ENCODE peak calls at places on chromosomes 11 and 22, in eight cellular contexts. U, I, A, B, V, D, L and P are unnamed samples.

GRCh38 chr22:18000441-18001039 is 23.8 kb downstream of the MICAL3 start:
- DNase-seq in U (peak), I (peak), D (peak), A (no peak), L (peak), B (no peak), V (no peak), P (peak)

GRCh38 chr22:27420817-27421361 is 380.7 kb downstream of the MN1 start:
- DNase-seq in I (no peak), D (peak), B (peak), A (peak), L (no peak), V (no peak), U (no peak), P (no peak)

GRCh38 chr22:35258144-35258988 is 1.1 kb downstream of the HMGXB4 start:
- DNase-seq in L (peak), I (no peak), V (no peak), B (peak), D (peak), A (peak), U (peak), P (no peak)

GRCh38 chr11:134207538-134208239 is 16.1 kb downstream of the NCAPD3 start:
- DNase-seq in A (peak), B (peak), I (peak), V (no peak), D (peak), L (peak), U (peak), P (peak)

GRCh38 chr11:84819561-84819960 is 807.6 kb downstream of the DLG2 start:
- DNase-seq in V (no peak), D (no peak), B (no peak), L (no peak), A (peak), U (no peak), I (no peak), P (no peak)

GRCh38 chr11:2465201-2466068 is 20.6 kb downstream of the KCNQ1 start:
- DNase-seq in D (no peak), U (no peak), B (no peak), L (no peak), V (no peak), I (no peak), A (no peak), P (no peak)

GRCh38 chr11:12278766-12279671 is 98.4 kb upstream of the PARVA start:
- DNase-seq in D (no peak), A (no peak), L (no peak), B (no peak), U (no peak), V (no peak), I (no peak), P (no peak)

GRCh38 chr11:33437529-33437928 is 180.3 kb downstream of the HIPK3 start:
- DNase-seq in D (no peak), U (no peak), I (no peak), L (no peak), A (no peak), B (no peak), V (no peak), P (no peak)

GRCh38 chr11:115324569-115325432 is 179.4 kb downstream of the CADM1 start:
- DNase-seq in I (no peak), V (peak), L (peak), B (peak), D (peak), U (peak), A (peak), P (no peak)

GRCh38 chr11:100963375-100963774 is 166.2 kb downstream of the PGR start:
- DNase-seq in V (no peak), I (no peak), D (peak), A (no peak), L (no peak), U (no peak), B (no peak), P (no peak)

GRCh38 chr11:15720460-15720859 is 605.7 kb downstream of the INSC start:
- DNase-seq in B (no peak), V (no peak), L (no peak), D (no peak), A (no peak), U (no peak), I (no peak), P (peak)

GRCh38 chr11:64357446-64357845 is 1.5 kb upstream of the RPS6KA4 start:
- DNase-seq in A (no peak), D (no peak), I (no peak), U (no peak), B (no peak), V (no peak), L (no peak), P (no peak)

GRCh38 chr11:65489706-65490310 is 9.0 kb upstream of the MALAT1 start:
- DNase-seq in B (peak), A (peak), L (no peak), V (no peak), U (no peak), D (peak), I (no peak), P (peak)

GRCh38 chr22:27853404-27853803 is 51.8 kb upstream of the MN1 start:
- DNase-seq in I (no peak), L (no peak), D (no peak), A (peak), U (no peak), B (peak), V (no peak), P (no peak)

GRCh38 chr11:20013346-20014066 is 146.8 kb downstream of the DBX1 start:
- DNase-seq in L (no peak), U (no peak), B (no peak), V (no peak), D (peak), A (no peak), I (no peak), P (no peak)

GRCh38 chr11:98107736-98108135 is 913.0 kb upstream of the CNTN5 start:
- DNase-seq in I (no peak), A (no peak), V (no peak), B (no peak), D (no peak), U (no peak), L (no peak), P (no peak)

GRCh38 chr11:128018692-128019091 is 568.7 kb downstream of the ETS1 start:
- DNase-seq in U (no peak), I (no peak), D (no peak), V (no peak), A (no peak), B (no peak), L (no peak), P (no peak)

GRCh38 chr11:128026596-128026995 is 560.8 kb downstream of the ETS1 start:
- DNase-seq in B (peak), U (no peak), I (no peak), L (no peak), D (peak), V (no peak), A (peak), P (no peak)

GRCh38 chr11:128022007-128022368 is 565.4 kb downstream of the ETS1 start:
- DNase-seq in V (no peak), U (no peak), A (peak), B (peak), L (peak), D (peak), I (no peak), P (no peak)

GRCh38 chr11:128022761-128023160 is 564.6 kb downstream of the ETS1 start:
- DNase-seq in I (no peak), U (no peak), A (no peak), L (no peak), V (no peak), B (no peak), D (no peak), P (no peak)

GRCh38 chr11:128021304-128022006 is 565.9 kb downstream of the ETS1 start:
- DNase-seq in V (no peak), D (peak), L (no peak), B (no peak), I (no peak), U (peak), A (peak), P (peak)
- TF ChIP-seq CTCF in V (no peak), D (peak), L (peak), B (peak), I (peak), U (peak), A (peak), P (peak)

GRCh38 chr22:30802202-30803166 is 107.8 kb downstream of the OSBP2 start:
- DNase-seq in I (peak), A (peak), L (peak), V (peak), U (peak), B (peak), D (peak), P (peak)
- TF ChIP-seq CTCF in I (peak), A (no peak), L (no peak), V (no peak), U (no peak), B (no peak), D (peak), P (peak)

DNA sequence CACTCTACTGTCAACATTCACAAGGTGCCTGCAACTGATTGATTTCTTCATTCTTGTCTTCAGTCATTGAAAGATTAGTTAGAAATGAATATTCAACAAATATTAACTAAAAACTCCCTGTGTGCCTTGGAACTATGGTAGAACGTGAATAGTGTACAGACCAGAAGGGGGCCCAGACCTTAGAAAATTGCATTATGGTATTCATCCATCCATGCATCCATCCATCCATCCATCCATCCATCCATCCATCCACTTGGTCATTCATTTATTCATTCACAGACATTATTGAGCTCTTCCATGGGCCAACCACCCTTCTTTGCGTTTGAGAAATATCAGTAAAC is 10.2 kb upstream of the ACCSL start:
- DNase-seq in D (no peak), B (no peak), U (no peak), V (no peak), I (no peak), A (no peak), L (no peak), P (no peak)
- TF ChIP-seq CTCF in D (no peak), B (no peak), U (no peak), V (no peak), I (no peak), A (no peak), L (peak), P (no peak)

GRCh38 chr11:30852645-30853044 is 266.5 kb upstream of the MPPED2 start:
- DNase-seq in L (no peak), D (no peak), U (no peak), B (no peak), V (no peak), A (no peak), I (no peak), P (no peak)

GRCh38 chr11:30853470-30853869 is 267.3 kb upstream of the MPPED2 start:
- DNase-seq in V (no peak), I (no peak), B (no peak), L (no peak), U (no peak), D (no peak), A (no peak), P (no peak)

GRCh38 chr11:30859709-30860108 is 273.6 kb upstream of the MPPED2 start:
- DNase-seq in V (no peak), A (peak), U (no peak), I (no peak), D (no peak), B (no peak), L (no peak), P (no peak)

GRCh38 chr11:30852091-30852490 is 265.9 kb upstream of the MPPED2 start:
- DNase-seq in U (no peak), I (no peak), L (no peak), B (no peak), D (no peak), A (no peak), V (no peak), P (no peak)

GRCh38 chr11:30855383-30856006 is 269.3 kb upstream of the MPPED2 start:
- DNase-seq in U (no peak), V (no peak), I (no peak), B (peak), A (peak), D (peak), L (no peak), P (no peak)
- TF ChIP-seq CTCF in U (peak), V (no peak), I (peak), B (peak), A (peak), D (peak), L (no peak), P (no peak)

GRCh38 chr22:38291201-38291777 is 18.5 kb upstream of the TMEM184B start:
- DNase-seq in V (no peak), A (no peak), I (no peak), L (no peak), B (no peak), U (no peak), D (no peak), P (no peak)
- TF ChIP-seq CTCF in V (no peak), A (no peak), I (no peak), L (no peak), B (no peak), U (no peak), D (no peak), P (no peak)

DNA sequence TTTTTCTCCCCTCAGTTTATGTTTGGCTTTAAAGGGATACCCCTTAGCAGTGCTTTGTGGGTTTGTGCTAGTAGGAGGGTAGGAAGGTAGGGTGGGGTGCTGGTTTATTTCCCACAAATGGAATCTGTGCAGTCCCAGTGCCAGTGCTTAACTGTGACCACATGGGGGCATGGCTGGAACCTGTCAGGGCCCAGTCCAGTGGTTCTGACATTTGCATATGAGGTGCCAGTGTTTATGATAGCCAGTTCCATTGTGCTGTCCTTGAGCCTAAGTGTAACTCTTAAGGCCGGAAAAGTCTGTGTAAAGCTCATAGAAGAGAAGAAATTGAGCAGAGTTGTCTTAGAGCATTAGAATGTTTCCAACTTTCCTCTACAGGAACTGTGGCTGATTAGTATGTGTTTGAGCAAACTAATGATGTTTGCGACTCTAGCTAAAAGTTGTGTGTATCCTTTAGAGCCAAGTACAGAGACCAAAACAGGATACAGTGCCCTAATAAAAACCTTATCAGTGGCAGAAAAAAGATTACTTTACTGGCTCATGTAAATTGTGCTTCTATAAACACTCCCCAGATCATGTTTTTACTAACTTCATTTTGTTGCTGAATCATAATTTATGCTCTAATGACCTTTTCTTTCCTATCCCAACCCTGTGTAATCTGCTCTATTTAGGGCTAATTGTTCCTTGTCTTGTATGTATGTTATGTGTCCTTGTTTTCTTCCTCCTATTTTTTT is 38.1 kb downstream of the DIXDC1 start:
- DNase-seq in L (no peak), B (no peak), V (no peak), I (no peak), D (no peak), U (no peak), A (no peak), P (no peak)
- TF ChIP-seq CTCF in L (no peak), B (peak), V (no peak), I (no peak), D (peak), U (peak), A (peak), P (no peak)

DNA sequence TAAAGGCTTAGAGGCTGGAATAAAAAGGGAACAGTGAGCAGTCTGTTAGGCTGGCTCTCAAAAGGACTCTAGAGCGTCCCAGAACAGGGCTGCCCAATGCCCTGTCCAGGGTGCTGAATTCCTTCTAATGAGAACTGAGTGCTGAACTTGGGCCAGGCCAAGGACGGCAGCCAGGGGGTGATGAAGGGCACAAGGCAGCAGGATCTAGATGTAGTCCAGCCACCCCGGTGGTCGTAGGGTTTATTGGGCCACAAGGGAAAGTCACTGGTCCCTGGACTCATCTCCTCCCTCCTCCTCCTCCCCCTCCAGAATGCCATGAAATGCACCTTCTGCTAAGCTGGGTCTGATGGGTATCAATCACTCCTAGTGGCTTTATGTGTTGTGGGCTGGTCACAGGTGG is 19.2 kb downstream of the NPTXR start:
- DNase-seq in V (peak), I (peak), L (peak), D (peak), B (peak), U (peak), A (peak), P (no peak)
- TF ChIP-seq CTCF in V (no peak), I (peak), L (no peak), D (peak), B (peak), U (peak), A (peak), P (no peak)

GRCh38 chr11:45090607-45091006 is 55.8 kb upstream of the PRDM11 start:
- DNase-seq in I (no peak), D (no peak), L (no peak), V (no peak), B (no peak), U (no peak), A (no peak), P (no peak)

GRCh38 chr11:45087761-45088160 is 58.7 kb upstream of the PRDM11 start:
- DNase-seq in B (no peak), I (no peak), L (no peak), U (no peak), V (no peak), A (no peak), D (no peak), P (peak)

GRCh38 chr11:45091563-45092392 is 54.7 kb upstream of the PRDM11 start:
- DNase-seq in A (peak), D (peak), L (no peak), B (peak), I (no peak), V (no peak), U (peak), P (no peak)

GRCh38 chr11:45089251-45089650 is 57.2 kb upstream of the PRDM11 start:
- DNase-seq in V (no peak), B (peak), L (no peak), I (no peak), D (peak), U (no peak), A (peak), P (no peak)

DNA sequence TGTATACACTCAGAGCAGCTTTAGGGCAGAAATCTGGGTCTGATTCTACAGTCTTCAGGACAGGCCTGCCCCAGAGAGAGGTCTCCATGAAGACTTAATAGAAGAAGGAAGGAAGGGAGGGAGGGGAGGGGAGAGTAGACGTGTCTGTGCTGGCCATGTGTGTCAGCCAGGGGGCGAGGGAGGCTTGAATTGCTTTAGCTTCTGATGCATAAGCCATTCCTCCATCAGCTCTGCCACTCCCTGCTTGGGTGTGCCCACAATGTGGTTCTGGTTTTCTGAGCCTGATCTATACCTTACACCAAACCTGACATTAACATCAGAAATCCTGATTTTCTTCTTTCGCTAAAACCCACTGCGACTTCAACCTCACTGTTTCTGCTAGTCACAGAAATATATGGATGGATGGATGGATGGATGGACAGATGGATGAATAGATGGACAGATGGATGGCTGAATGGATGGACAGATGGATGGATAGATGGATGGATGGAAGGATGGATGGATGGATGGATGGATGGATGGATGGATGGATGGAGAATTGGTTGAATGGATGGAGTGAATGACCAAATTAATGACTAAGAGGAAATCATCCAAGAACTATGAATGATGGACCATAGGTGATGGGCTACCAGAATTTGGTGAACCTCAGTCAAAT is 56.5 kb upstream of the PRDM11 start:
- DNase-seq in L (peak), V (no peak), I (no peak), U (peak), B (peak), A (peak), D (peak), P (no peak)
- TF ChIP-seq CTCF in L (no peak), V (no peak), I (peak), U (peak), B (peak), A (peak), D (peak), P (no peak)

GRCh38 chr11:61625525-61625924 is 44.6 kb upstream of the SYT7 start:
- DNase-seq in A (no peak), V (no peak), L (no peak), B (no peak), I (no peak), U (no peak), D (no peak), P (no peak)

GRCh38 chr11:61626580-61627380 is 45.9 kb upstream of the SYT7 start:
- DNase-seq in L (no peak), U (peak), A (no peak), D (peak), B (no peak), V (no peak), I (peak), P (peak)

GRCh38 chr11:61630104-61630503 is 49.2 kb upstream of the SYT7 start:
- DNase-seq in V (no peak), A (no peak), L (no peak), B (no peak), U (no peak), D (no peak), I (no peak), P (no peak)

GRCh38 chr11:61629082-61629481 is 48.2 kb upstream of the SYT7 start:
- DNase-seq in I (no peak), A (no peak), U (no peak), D (no peak), B (no peak), L (no peak), V (no peak), P (no peak)

DNA sequence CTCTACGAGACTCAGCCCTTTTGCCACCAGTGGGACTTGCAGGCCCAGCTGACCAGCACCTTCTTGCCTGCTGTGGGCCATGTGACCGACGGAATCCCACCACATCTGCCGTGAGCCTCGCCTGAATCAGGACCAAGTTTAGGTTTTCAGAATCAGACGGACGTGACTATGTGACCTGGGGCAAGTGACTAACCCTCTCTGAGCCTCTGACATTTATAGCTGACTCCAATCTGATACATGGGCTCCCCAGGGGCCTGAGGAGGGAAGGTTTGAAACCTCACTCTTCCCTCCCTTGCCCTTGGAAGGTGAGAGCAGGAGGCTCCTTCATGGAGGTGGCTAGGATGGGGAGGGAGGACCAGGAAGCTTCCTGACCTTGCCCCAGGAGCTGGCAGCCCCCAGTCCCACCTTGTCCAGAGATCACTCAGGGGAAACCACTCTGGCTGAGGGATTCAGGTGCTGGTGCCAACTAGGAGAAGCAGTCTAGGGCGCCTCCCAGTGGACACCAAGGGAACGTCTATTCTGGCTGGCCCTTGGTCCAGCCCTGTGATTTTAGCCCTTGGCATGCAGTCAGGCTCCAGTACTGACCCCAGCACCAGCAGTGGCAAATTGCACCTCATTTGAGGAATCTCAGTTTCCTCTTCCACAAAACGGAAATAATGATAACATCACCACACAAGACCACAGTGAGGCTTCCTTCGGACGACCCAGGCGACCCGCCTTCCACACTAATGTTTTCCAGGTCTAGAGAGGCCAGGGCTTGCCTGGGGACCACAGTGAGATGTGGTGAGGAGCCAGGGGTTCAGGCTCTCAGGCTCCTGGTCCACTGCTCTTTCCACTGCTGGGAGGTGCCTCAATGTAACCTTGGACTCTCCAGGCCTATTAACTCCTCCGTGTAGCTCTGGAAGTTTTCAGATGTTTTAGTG is 47.2 kb upstream of the SYT7 start:
- DNase-seq in A (peak), L (peak), D (peak), U (peak), I (peak), B (peak), V (peak), P (peak)
- TF ChIP-seq CTCF in A (peak), L (peak), D (peak), U (peak), I (peak), B (peak), V (peak), P (peak)